ENCODE peak calls at places on chromosome 19, in six cellular contexts. Z, N, H, P, X and G are unnamed samples.

GRCh38 chr19:13143135-13143534 is 7.0 kb downstream of the STX10 start:
- DNase-seq in X (no peak), H (peak; percentile 68), P (no peak), Z (no peak), N (peak; percentile 84), G (no peak)

GRCh38 chr19:7263521-7263920 is 30.7 kb downstream of the INSR start:
- DNase-seq in H (no peak), N (no peak), Z (no peak), P (no peak), X (no peak), G (no peak)

GRCh38 chr19:14409157-14410053 is 9.7 kb downstream of the DDX39A start:
- DNase-seq in P (no peak), X (no peak), Z (no peak), N (no peak), H (no peak), G (no peak)

GRCh38 chr19:4555657-4556561 is 3.6 kb downstream of the SEMA6B start:
- DNase-seq in N (no peak), Z (peak; percentile 91), P (no peak), X (no peak), H (no peak), G (no peak)

GRCh38 chr19:41327499-41328156 is 17.7 kb downstream of the CCDC97 start:
- DNase-seq in P (peak; percentile 56), Z (peak; percentile 76), X (no peak), H (no peak), N (no peak), G (no peak)

GRCh38 chr19:41154060-41154459 is 39.0 kb upstream of the CYP2S1 start:
- DNase-seq in N (no peak), X (no peak), Z (no peak), P (no peak), H (no peak), G (no peak)

GRCh38 chr19:53394522-53394973 is 401 bp upstream of the ZNF765 start:
- DNase-seq in X (no peak), H (peak; percentile 61), P (no peak), N (no peak), Z (peak; percentile 39), G (no peak)

GRCh38 chr19:40177286-40178070 is 13.7 kb upstream of the MAP3K10 start:
- DNase-seq in H (no peak), P (no peak), Z (no peak), N (no peak), X (no peak), G (no peak)

GRCh38 chr19:42207767-42208259 is 9.7 kb downstream of the DEDD2 start:
- DNase-seq in H (peak; percentile 62), X (no peak), P (no peak), N (peak; percentile 62), Z (no peak), G (no peak)